ENCODE peak calls at places on chromosomes 13 and 19, in eight cellular contexts. One of them, this sample, is unnamed.
A peak's percentile ranks its signal among the peaks of the same experiment; 100 is the strongest.

GRCh38 chr19:37227996-37228395 is 10.0 kb downstream of the ZNF383 start:
- DNase-seq in tibial nerve: no peak
- DNase-seq in lower lobe of right lung: no peak
- DNase-seq in GM23248: peak; percentile 28
- DNase-seq in heart right ventricle: no peak
- DNase-seq in upper lobe of left lung: no peak
- DNase-seq in A549: no peak
- DNase-seq in psoas muscle: no peak
- DNase-seq in this sample: peak; percentile 72

GRCh38 chr19:24029941-24030636 is 56.9 kb upstream of the ZNF254 start:
- DNase-seq in tibial nerve: no peak
- DNase-seq in upper lobe of left lung: no peak
- DNase-seq in GM23248: no peak
- DNase-seq in heart right ventricle: no peak
- DNase-seq in A549: no peak
- DNase-seq in lower lobe of right lung: no peak
- DNase-seq in psoas muscle: no peak
- DNase-seq in this sample: no peak

GRCh38 chr19:55437410-55437809 is 5.7 kb downstream of the SHISA7 start:
- DNase-seq in heart right ventricle: peak; percentile 49
- DNase-seq in GM23248: peak; percentile 76
- DNase-seq in psoas muscle: peak; percentile 44
- DNase-seq in tibial nerve: no peak
- DNase-seq in A549: peak; percentile 89
- DNase-seq in lower lobe of right lung: peak; percentile 71
- DNase-seq in upper lobe of left lung: peak; percentile 91
- DNase-seq in this sample: peak; percentile 85

GRCh38 chr19:2476451-2477140 is 669 bp downstream of the GADD45B start:
- DNase-seq in lower lobe of right lung: peak; percentile 70
- DNase-seq in GM23248: peak; percentile 88
- DNase-seq in heart right ventricle: peak; percentile 54
- DNase-seq in A549: no peak
- DNase-seq in tibial nerve: no peak
- DNase-seq in upper lobe of left lung: peak; percentile 88
- DNase-seq in psoas muscle: peak; percentile 61
- DNase-seq in this sample: peak; percentile 56

GRCh38 chr19:34579281-34580054 is 97.5 kb downstream of the SCGB2B2 start:
- DNase-seq in upper lobe of left lung: no peak
- DNase-seq in psoas muscle: no peak
- DNase-seq in lower lobe of right lung: no peak
- DNase-seq in A549: no peak
- DNase-seq in heart right ventricle: no peak
- DNase-seq in GM23248: no peak
- DNase-seq in tibial nerve: no peak
- DNase-seq in this sample: no peak

GRCh38 chr13:83274679-83275078 is 607.6 kb downstream of the SLITRK1 start:
- DNase-seq in upper lobe of left lung: no peak
- DNase-seq in lower lobe of right lung: no peak
- DNase-seq in tibial nerve: no peak
- DNase-seq in A549: no peak
- DNase-seq in heart right ventricle: no peak
- DNase-seq in psoas muscle: no peak
- DNase-seq in GM23248: no peak
- DNase-seq in this sample: no peak

GRCh38 chr13:27004866-27005265 is 166.7 kb downstream of the USP12 start:
- DNase-seq in tibial nerve: no peak
- DNase-seq in A549: no peak
- DNase-seq in GM23248: no peak
- DNase-seq in heart right ventricle: no peak
- DNase-seq in upper lobe of left lung: no peak
- DNase-seq in lower lobe of right lung: no peak
- DNase-seq in psoas muscle: no peak
- DNase-seq in this sample: no peak

GRCh38 chr13:32645854-32646253 is 59.6 kb downstream of the PDS5B start:
- DNase-seq in GM23248: no peak
- DNase-seq in heart right ventricle: no peak
- DNase-seq in psoas muscle: no peak
- DNase-seq in upper lobe of left lung: no peak
- DNase-seq in A549: no peak
- DNase-seq in lower lobe of right lung: no peak
- DNase-seq in tibial nerve: no peak
- DNase-seq in this sample: no peak

GRCh38 chr13:114004416-114005205 is 30.7 kb upstream of the C13orf46 start:
- DNase-seq in upper lobe of left lung: peak; percentile 40
- DNase-seq in A549: no peak
- DNase-seq in tibial nerve: peak; percentile 60
- DNase-seq in heart right ventricle: no peak
- DNase-seq in lower lobe of right lung: peak; percentile 41
- DNase-seq in GM23248: no peak
- DNase-seq in psoas muscle: peak; percentile 30
- DNase-seq in this sample: peak; percentile 5

GRCh38 chr13:30851697-30852096 is 54.4 kb upstream of the MEDAG start:
- DNase-seq in lower lobe of right lung: no peak
- DNase-seq in psoas muscle: no peak
- DNase-seq in tibial nerve: no peak
- DNase-seq in A549: no peak
- DNase-seq in upper lobe of left lung: no peak
- DNase-seq in GM23248: no peak
- DNase-seq in heart right ventricle: no peak
- DNase-seq in this sample: no peak

GRCh38 chr13:78241278-78241919 is 322.8 kb upstream of the EDNRB start:
- DNase-seq in heart right ventricle: no peak
- DNase-seq in A549: peak; percentile 0
- DNase-seq in psoas muscle: no peak
- DNase-seq in tibial nerve: no peak
- DNase-seq in GM23248: peak; percentile 70
- DNase-seq in upper lobe of left lung: no peak
- DNase-seq in lower lobe of right lung: peak; percentile 43
- DNase-seq in this sample: peak; percentile 8

GRCh38 chr19:14090509-14091085 is at the start of gene SAMD1:
- DNase-seq in A549: peak; percentile 51
- DNase-seq in heart right ventricle: peak; percentile 93
- DNase-seq in tibial nerve: peak; percentile 86
- DNase-seq in psoas muscle: peak; percentile 96
- DNase-seq in GM23248: peak; percentile 93
- DNase-seq in lower lobe of right lung: peak; percentile 95
- DNase-seq in upper lobe of left lung: peak; percentile 96
- DNase-seq in this sample: peak; percentile 95

GRCh38 chr13:27926644-27927434 is 7.0 kb downstream of the PDX1 start:
- DNase-seq in heart right ventricle: no peak
- DNase-seq in upper lobe of left lung: peak; percentile 40
- DNase-seq in tibial nerve: no peak
- DNase-seq in lower lobe of right lung: no peak
- DNase-seq in A549: no peak
- DNase-seq in GM23248: peak; percentile 21
- DNase-seq in psoas muscle: no peak
- DNase-seq in this sample: no peak

GRCh38 chr19:44539236-44539819 is 9.9 kb upstream of the CEACAM20 start:
- DNase-seq in heart right ventricle: no peak
- DNase-seq in tibial nerve: no peak
- DNase-seq in psoas muscle: no peak
- DNase-seq in lower lobe of right lung: no peak
- DNase-seq in A549: no peak
- DNase-seq in upper lobe of left lung: no peak
- DNase-seq in GM23248: peak; percentile 70
- DNase-seq in this sample: no peak

DNA sequence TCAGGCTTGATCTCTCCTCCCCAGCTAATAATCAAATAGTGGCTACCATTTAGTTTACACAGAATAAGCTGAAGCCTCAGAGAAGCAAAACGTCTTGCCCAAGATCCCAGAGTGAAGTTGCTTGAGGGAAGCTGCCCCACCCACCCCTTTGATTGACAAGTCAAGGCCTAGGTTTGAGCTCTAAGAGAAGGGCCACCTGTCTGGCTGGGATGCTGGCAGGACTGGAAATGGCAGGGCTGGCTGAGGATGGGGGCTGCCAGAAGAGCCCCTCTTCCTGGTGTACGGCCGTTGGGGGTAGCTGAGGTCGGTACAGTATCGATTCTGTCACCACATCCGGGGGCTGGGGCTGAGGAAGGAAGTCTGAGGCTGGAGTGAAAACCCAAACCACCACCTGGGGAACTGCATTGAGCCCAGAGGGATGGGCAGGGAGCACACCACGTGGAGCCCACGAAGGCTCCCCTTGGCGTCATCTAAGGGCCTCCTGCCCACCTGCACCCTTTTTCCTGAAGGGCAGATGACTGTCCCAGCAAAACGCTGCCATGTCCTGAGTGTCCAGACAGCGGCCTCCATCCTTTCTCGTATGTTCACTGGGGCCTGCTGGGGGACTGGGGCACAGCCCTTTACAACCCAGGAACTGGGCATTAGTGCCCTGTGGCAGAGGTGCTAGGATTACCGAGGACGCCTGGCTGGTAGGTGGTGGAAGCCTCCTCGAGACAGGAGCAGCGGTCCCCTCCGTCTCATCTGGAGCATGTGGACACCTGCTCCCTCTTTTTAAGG is 1.4 kb upstream of the PRKD2 start:
- DNase-seq in A549: peak; percentile 62
- DNase-seq in tibial nerve: no peak
- DNase-seq in GM23248: peak; percentile 36
- DNase-seq in upper lobe of left lung: no peak
- DNase-seq in heart right ventricle: no peak
- DNase-seq in lower lobe of right lung: no peak
- DNase-seq in psoas muscle: no peak
- DNase-seq in this sample: no peak
- H3K27ac ChIP-seq in A549: no peak overlapping the region
- H3K27ac ChIP-seq in tibial nerve: no peak overlapping the region
- H3K27ac ChIP-seq in GM23248: peak overlapping the region; percentile 9
- H3K27ac ChIP-seq in upper lobe of left lung: peak overlapping the region; percentile 93
- H3K27ac ChIP-seq in heart right ventricle: peak overlapping the region; percentile 78
- H3K27ac ChIP-seq in lower lobe of right lung: peak overlapping the region; percentile 89
- H3K27ac ChIP-seq in psoas muscle: peak overlapping the region; percentile 72
- H3K27ac ChIP-seq in this sample: no peak overlapping the region

GRCh38 chr19:46480409-46480808 is 9.0 kb upstream of the PNMA8A start:
- DNase-seq in upper lobe of left lung: no peak
- DNase-seq in GM23248: peak; percentile 50
- DNase-seq in tibial nerve: no peak
- DNase-seq in psoas muscle: no peak
- DNase-seq in heart right ventricle: peak; percentile 50
- DNase-seq in A549: no peak
- DNase-seq in lower lobe of right lung: no peak
- DNase-seq in this sample: no peak

GRCh38 chr19:46481187-46481586 is 9.8 kb upstream of the PNMA8A start:
- DNase-seq in heart right ventricle: no peak
- DNase-seq in tibial nerve: no peak
- DNase-seq in A549: no peak
- DNase-seq in GM23248: peak; percentile 47
- DNase-seq in upper lobe of left lung: no peak
- DNase-seq in psoas muscle: no peak
- DNase-seq in lower lobe of right lung: no peak
- DNase-seq in this sample: no peak

GRCh38 chr19:46478356-46478986 is 7.1 kb upstream of the PNMA8A start:
- DNase-seq in tibial nerve: no peak
- DNase-seq in heart right ventricle: no peak
- DNase-seq in lower lobe of right lung: no peak
- DNase-seq in GM23248: peak; percentile 80
- DNase-seq in upper lobe of left lung: no peak
- DNase-seq in psoas muscle: no peak
- DNase-seq in A549: no peak
- DNase-seq in this sample: no peak

GRCh38 chr19:46482645-46483044 is 11.3 kb upstream of the PNMA8A start:
- DNase-seq in heart right ventricle: no peak
- DNase-seq in GM23248: peak; percentile 61
- DNase-seq in A549: no peak
- DNase-seq in tibial nerve: no peak
- DNase-seq in psoas muscle: no peak
- DNase-seq in lower lobe of right lung: no peak
- DNase-seq in upper lobe of left lung: no peak
- DNase-seq in this sample: no peak

DNA sequence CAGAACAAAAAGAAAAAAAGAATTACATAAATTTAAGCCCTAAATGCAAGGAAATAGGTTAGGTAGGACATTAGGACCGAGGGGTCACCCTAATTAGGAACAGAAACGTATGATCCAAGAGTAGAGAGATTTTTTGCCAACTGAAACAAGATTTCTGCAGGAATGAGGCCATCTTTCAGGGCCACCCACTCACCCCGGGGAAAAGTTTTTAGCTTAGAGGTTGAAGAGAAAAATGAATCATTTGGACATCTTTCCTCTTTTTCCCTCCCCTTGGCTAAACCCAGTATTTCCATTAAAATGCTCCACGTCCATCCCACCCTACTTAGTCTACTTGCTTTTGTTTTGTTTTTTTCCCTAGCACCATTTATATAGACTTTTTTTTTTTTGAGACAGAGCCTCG is 10.6 kb upstream of the PNMA8A start:
- DNase-seq in lower lobe of right lung: no peak
- DNase-seq in psoas muscle: peak; percentile 21
- DNase-seq in tibial nerve: peak; percentile 40
- DNase-seq in upper lobe of left lung: no peak
- DNase-seq in A549: no peak
- DNase-seq in heart right ventricle: peak; percentile 54
- DNase-seq in GM23248: peak; percentile 84
- DNase-seq in this sample: no peak
- H3K27ac ChIP-seq in lower lobe of right lung: no peak overlapping the region
- H3K27ac ChIP-seq in psoas muscle: no peak overlapping the region
- H3K27ac ChIP-seq in tibial nerve: no peak overlapping the region
- H3K27ac ChIP-seq in upper lobe of left lung: peak overlapping the region; percentile 17
- H3K27ac ChIP-seq in A549: no peak overlapping the region
- H3K27ac ChIP-seq in heart right ventricle: peak overlapping the region; percentile 60
- H3K27ac ChIP-seq in GM23248: peak overlapping the region; percentile 69
- H3K27ac ChIP-seq in this sample: peak overlapping the region; percentile 40

DNA sequence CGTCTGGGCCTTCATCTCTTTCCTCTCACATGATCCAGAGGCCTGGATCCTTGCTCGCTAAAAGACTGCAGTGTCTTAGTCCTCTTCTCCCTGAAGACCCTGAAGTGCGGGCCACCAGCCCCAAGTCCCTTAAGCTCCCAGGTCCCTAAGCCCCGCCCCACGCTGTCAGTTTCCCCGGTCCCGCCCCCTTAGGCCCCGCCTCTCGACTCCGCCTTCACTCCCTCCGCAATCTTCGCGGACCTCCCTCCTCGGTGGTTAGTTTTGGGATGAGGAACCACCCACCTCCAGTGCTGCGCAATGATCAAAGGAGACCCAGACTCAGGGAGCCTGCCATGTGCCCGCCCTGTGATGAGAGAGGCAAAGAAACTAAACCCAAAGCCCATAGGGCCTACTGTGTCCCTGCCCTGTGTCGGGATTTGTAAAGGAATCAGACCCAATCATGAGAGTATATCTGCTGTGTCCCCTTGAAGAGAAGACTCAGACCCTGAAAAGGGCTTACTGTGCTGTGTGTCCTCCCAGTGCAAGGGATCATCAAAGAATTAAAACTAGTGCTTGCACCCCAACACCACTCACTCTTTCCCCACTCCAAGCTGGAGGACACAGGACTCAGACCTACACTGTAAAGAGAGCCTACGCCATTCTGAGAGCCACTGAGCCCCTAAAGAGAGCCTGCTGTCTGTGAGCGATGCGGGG is 3.0 kb upstream of the COX6B1 start:
- DNase-seq in A549: peak; percentile 81
- DNase-seq in lower lobe of right lung: peak; percentile 88
- DNase-seq in GM23248: peak; percentile 69
- DNase-seq in upper lobe of left lung: peak; percentile 91
- DNase-seq in psoas muscle: peak; percentile 88
- DNase-seq in heart right ventricle: peak; percentile 88
- DNase-seq in tibial nerve: peak; percentile 90
- DNase-seq in this sample: peak; percentile 79
- H3K27ac ChIP-seq in A549: peak overlapping the region; percentile 38
- H3K27ac ChIP-seq in lower lobe of right lung: peak overlapping the region; percentile 84
- H3K27ac ChIP-seq in GM23248: peak overlapping the region; percentile 25
- H3K27ac ChIP-seq in upper lobe of left lung: peak overlapping the region; percentile 89
- H3K27ac ChIP-seq in psoas muscle: peak overlapping the region; percentile 77
- H3K27ac ChIP-seq in heart right ventricle: peak overlapping the region; percentile 92
- H3K27ac ChIP-seq in tibial nerve: peak overlapping the region; percentile 45
- H3K27ac ChIP-seq in this sample: peak overlapping the region; percentile 55

GRCh38 chr19:30428281-30428680 is 56.1 kb downstream of the ZNF536 start:
- DNase-seq in heart right ventricle: no peak
- DNase-seq in upper lobe of left lung: no peak
- DNase-seq in tibial nerve: no peak
- DNase-seq in A549: no peak
- DNase-seq in lower lobe of right lung: no peak
- DNase-seq in psoas muscle: no peak
- DNase-seq in GM23248: no peak
- DNase-seq in this sample: no peak
- H3K27ac ChIP-seq in heart right ventricle: no peak overlapping the region
- H3K27ac ChIP-seq in upper lobe of left lung: no peak overlapping the region
- H3K27ac ChIP-seq in tibial nerve: no peak overlapping the region
- H3K27ac ChIP-seq in A549: no peak overlapping the region
- H3K27ac ChIP-seq in lower lobe of right lung: no peak overlapping the region
- H3K27ac ChIP-seq in psoas muscle: no peak overlapping the region
- H3K27ac ChIP-seq in GM23248: no peak overlapping the region
- H3K27ac ChIP-seq in this sample: peak overlapping the region; percentile 33

This sample was measured in thyroid gland.